ENCODE peak calls at places on chromosomes 13 and 19, in four cellular contexts. T is transverse colon, V is K562, Q is upper lobe of left lung. F is an unnamed sample.
A peak's percentile ranks its signal among the peaks of the same experiment; 100 is the strongest.

GRCh38 chr19:35858311-35858710 is 1.6 kb downstream of the KIRREL2 start:
- DNase-seq in T (no peak), V (no peak), Q (no peak), F (no peak)

GRCh38 chr13:87975035-87975434 is 303.9 kb downstream of the SLITRK5 start:
- DNase-seq in T (no peak), V (no peak), Q (no peak), F (no peak)

GRCh38 chr13:90311929-90312328 is 1035.6 kb upstream of the MIR17HG start:
- DNase-seq in T (no peak), V (no peak), Q (no peak), F (no peak)

GRCh38 chr19:35545855-35546381 is 492 bp downstream of the TMEM147 start:
- DNase-seq in T (peak; percentile 60), V (peak; percentile 89), Q (peak; percentile 91), F (peak; percentile 86)

GRCh38 chr19:6211632-6212402 is 68.0 kb downstream of the MLLT1 start:
- DNase-seq in T (no peak), V (no peak), Q (peak; percentile 81), F (no peak)

GRCh38 chr13:29526741-29527140 is 68.7 kb downstream of the SLC7A1 start:
- DNase-seq in T (no peak), V (no peak), Q (no peak), F (no peak)

GRCh38 chr19:32876919-32877285 is 7.3 kb upstream of the SLC7A9 start:
- DNase-seq in T (peak; percentile 42), V (no peak), Q (peak; percentile 71), F (peak; percentile 57)

GRCh38 chr13:110380359-110381028 is 73.4 kb downstream of the COL4A2 start:
- DNase-seq in T (no peak), V (no peak), Q (no peak), F (no peak)

GRCh38 chr13:91369432-91369831 is 21.9 kb downstream of the MIR17HG start:
- DNase-seq in T (no peak), V (no peak), Q (no peak), F (no peak)

GRCh38 chr19:16377521-16377920 is 52.9 kb downstream of the KLF2 start:
- DNase-seq in T (no peak), V (no peak), Q (no peak), F (peak; percentile 73)

GRCh38 chr19:43906774-43907173 is 28.3 kb downstream of the ZNF45 start:
- DNase-seq in T (no peak), V (no peak), Q (no peak), F (no peak)

GRCh38 chr19:53157601-53158000 is 1.3 kb downstream of the ZNF347 start:
- DNase-seq in T (no peak), V (no peak), Q (no peak), F (no peak)

GRCh38 chr19:37790244-37790925 is 11.0 kb upstream of the ZNF573 start:
- DNase-seq in T (no peak), V (peak; percentile 10), Q (peak; percentile 76), F (no peak)

GRCh38 chr19:17681505-17682125 is 6.5 kb downstream of the UNC13A start:
- DNase-seq in T (no peak), V (peak; percentile 91), Q (peak; percentile 87), F (no peak)

GRCh38 chr19:5743640-5744039 is 23.2 kb downstream of the CATSPERD start:
- DNase-seq in T (no peak), V (no peak), Q (no peak), F (no peak)

GRCh38 chr13:38686635-38687245 is at the start of gene FREM2:
- DNase-seq in T (peak; percentile 33), V (no peak), Q (no peak), F (no peak)
- TF ChIP-seq POLR2A in T (no peak), V (no peak), Q (peak; percentile 58), F (no peak)

GRCh38 chr19:30167976-30168635 is 204.1 kb upstream of the ZNF536 start:
- DNase-seq in T (no peak), V (no peak), Q (no peak), F (no peak)

GRCh38 chr19:30170081-30170480 is 202.1 kb upstream of the ZNF536 start:
- DNase-seq in T (no peak), V (no peak), Q (no peak), F (no peak)

GRCh38 chr19:30168760-30169159 is 203.4 kb upstream of the ZNF536 start:
- DNase-seq in T (no peak), V (no peak), Q (no peak), F (no peak)

GRCh38 chr19:30170495-30171137 is 201.6 kb upstream of the ZNF536 start:
- DNase-seq in T (no peak), V (no peak), Q (no peak), F (no peak)

GRCh38 chr19:30169196-30169900 is 202.8 kb upstream of the ZNF536 start:
- DNase-seq in T (no peak), V (no peak), Q (no peak), F (no peak)
- TF ChIP-seq POLR2AphosphoS5 in T (no peak), V (no peak), Q (no peak), F (no peak)

DNA sequence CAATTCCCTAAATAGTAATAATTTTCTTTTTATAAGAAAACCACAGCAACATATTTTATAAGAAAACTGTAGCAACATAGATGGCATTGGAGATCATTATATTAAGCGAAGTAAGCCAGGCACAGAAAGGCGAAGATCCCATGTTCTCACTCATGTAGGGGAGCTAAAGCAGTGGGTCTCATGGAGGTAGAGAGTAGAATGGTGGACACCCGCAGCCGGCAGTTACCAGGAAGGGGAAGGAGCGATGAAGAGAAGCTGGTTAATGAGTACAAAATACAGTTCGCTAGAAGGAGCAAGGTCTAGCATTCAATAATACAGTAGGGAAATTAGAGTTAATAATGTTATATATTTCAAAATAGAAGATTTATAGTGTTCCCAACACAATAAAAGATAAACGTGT is 42.8 kb downstream of the CRYL1 start:
- DNase-seq in T (no peak), V (no peak), Q (no peak), F (no peak)
- H3K4me3 ChIP-seq in T (no peak overlapping the region), V (no peak overlapping the region), Q (no peak overlapping the region), F (no peak overlapping the region)

DNA sequence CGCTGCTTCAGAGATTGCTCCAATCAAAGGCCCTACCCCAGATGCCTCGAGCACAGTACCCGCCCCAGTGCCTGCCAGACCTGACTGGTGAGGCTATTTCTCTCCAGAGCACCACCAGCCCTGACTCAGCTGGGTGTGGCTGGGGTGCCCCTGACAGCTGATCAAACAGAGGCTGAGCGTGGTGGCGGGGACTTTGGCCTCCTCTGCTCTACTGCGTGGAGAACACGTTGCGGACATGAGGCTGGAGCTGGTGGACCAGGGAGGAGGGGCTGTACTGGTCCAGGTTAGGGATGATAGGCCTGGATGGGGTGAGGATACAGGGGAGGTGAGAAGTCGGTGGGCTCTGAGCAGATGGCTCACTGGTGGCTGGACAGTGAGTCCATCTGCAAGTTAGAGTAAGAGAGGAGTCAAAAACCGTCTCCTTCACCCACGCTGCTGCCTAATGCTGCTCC is 3.5 kb upstream of the DOCK6 start:
- DNase-seq in T (peak; percentile 95), V (no peak), Q (no peak), F (no peak)
- TF ChIP-seq POLR2A in T (peak; percentile 73), V (no peak), Q (peak; percentile 17), F (no peak)